ENCODE peak calls at places on chromosomes 11 and 22, in nine cellular contexts. One of them, this sample, is unnamed.

GRCh38 chr11:43788394-43788793 is 92.2 kb upstream of the ALKBH3 start:
- DNase-seq in mucosa of descending colon: peak; percentile 59
- DNase-seq in HCT116: no peak
- DNase-seq in GM10248: no peak
- DNase-seq in heart right ventricle: no peak
- DNase-seq in PC-3: no peak
- DNase-seq in A549: no peak
- DNase-seq in dorsolateral prefrontal cortex: no peak
- DNase-seq in stomach: no peak
- DNase-seq in this sample: no peak

GRCh38 chr22:27997538-27997937 is 78.5 kb upstream of the PITPNB start:
- DNase-seq in A549: no peak
- DNase-seq in dorsolateral prefrontal cortex: no peak
- DNase-seq in heart right ventricle: no peak
- DNase-seq in PC-3: no peak
- DNase-seq in HCT116: no peak
- DNase-seq in mucosa of descending colon: no peak
- DNase-seq in stomach: no peak
- DNase-seq in GM10248: no peak
- DNase-seq in this sample: no peak

GRCh38 chr11:35185696-35186095 is 46.7 kb downstream of the CD44 start:
- DNase-seq in mucosa of descending colon: no peak
- DNase-seq in dorsolateral prefrontal cortex: no peak
- DNase-seq in A549: no peak
- DNase-seq in PC-3: no peak
- DNase-seq in HCT116: no peak
- DNase-seq in heart right ventricle: no peak
- DNase-seq in GM10248: no peak
- DNase-seq in stomach: no peak
- DNase-seq in this sample: no peak

GRCh38 chr11:70711911-70712185 is 313.5 kb downstream of the CTTN start:
- DNase-seq in dorsolateral prefrontal cortex: no peak
- DNase-seq in mucosa of descending colon: no peak
- DNase-seq in PC-3: no peak
- DNase-seq in HCT116: no peak
- DNase-seq in A549: no peak
- DNase-seq in stomach: no peak
- DNase-seq in heart right ventricle: no peak
- DNase-seq in GM10248: no peak
- DNase-seq in this sample: no peak

GRCh38 chr11:9982127-9982795 is 311.8 kb downstream of the SBF2 start:
- DNase-seq in mucosa of descending colon: no peak
- DNase-seq in GM10248: no peak
- DNase-seq in heart right ventricle: no peak
- DNase-seq in HCT116: no peak
- DNase-seq in A549: no peak
- DNase-seq in stomach: no peak
- DNase-seq in dorsolateral prefrontal cortex: no peak
- DNase-seq in PC-3: peak; percentile 54
- DNase-seq in this sample: no peak

GRCh38 chr22:20552913-20553401 is 45.5 kb downstream of the MED15 start:
- DNase-seq in heart right ventricle: no peak
- DNase-seq in A549: no peak
- DNase-seq in dorsolateral prefrontal cortex: no peak
- DNase-seq in PC-3: no peak
- DNase-seq in mucosa of descending colon: peak; percentile 32
- DNase-seq in HCT116: no peak
- DNase-seq in GM10248: no peak
- DNase-seq in stomach: no peak
- DNase-seq in this sample: no peak

GRCh38 chr22:18156878-18157713 is 7.1 kb downstream of the USP18 start:
- DNase-seq in heart right ventricle: peak; percentile 42
- DNase-seq in PC-3: peak; percentile 86
- DNase-seq in mucosa of descending colon: peak; percentile 80
- DNase-seq in GM10248: peak; percentile 39
- DNase-seq in A549: peak; percentile 58
- DNase-seq in stomach: peak; percentile 56
- DNase-seq in dorsolateral prefrontal cortex: peak; percentile 76
- DNase-seq in HCT116: peak; percentile 33
- DNase-seq in this sample: peak; percentile 46

GRCh38 chr22:33722817-33723216 is 197.5 kb downstream of the LARGE1 start:
- DNase-seq in mucosa of descending colon: no peak
- DNase-seq in dorsolateral prefrontal cortex: no peak
- DNase-seq in A549: no peak
- DNase-seq in HCT116: no peak
- DNase-seq in GM10248: no peak
- DNase-seq in PC-3: no peak
- DNase-seq in heart right ventricle: no peak
- DNase-seq in stomach: no peak
- DNase-seq in this sample: no peak

GRCh38 chr22:11605468-11605981 is 3922.5 kb upstream of the OR11H1 start:
- DNase-seq in stomach: no peak
- DNase-seq in heart right ventricle: no peak
- DNase-seq in mucosa of descending colon: no peak
- DNase-seq in GM10248: no peak
- DNase-seq in PC-3: no peak
- DNase-seq in HCT116: no peak
- DNase-seq in A549: no peak
- DNase-seq in dorsolateral prefrontal cortex: no peak
- DNase-seq in this sample: no peak

GRCh38 chr11:66371627-66372415 is at the start of gene SLC29A2:
- DNase-seq in dorsolateral prefrontal cortex: peak; percentile 50
- DNase-seq in A549: peak; percentile 40
- DNase-seq in mucosa of descending colon: peak; percentile 83
- DNase-seq in stomach: peak; percentile 88
- DNase-seq in HCT116: peak; percentile 82
- DNase-seq in heart right ventricle: peak; percentile 77
- DNase-seq in PC-3: peak; percentile 96
- DNase-seq in GM10248: peak; percentile 92
- DNase-seq in this sample: no peak

GRCh38 chr22:28349114-28349513 is 330.5 kb downstream of the TTC28 start:
- DNase-seq in HCT116: no peak
- DNase-seq in PC-3: no peak
- DNase-seq in A549: no peak
- DNase-seq in heart right ventricle: no peak
- DNase-seq in mucosa of descending colon: no peak
- DNase-seq in dorsolateral prefrontal cortex: no peak
- DNase-seq in stomach: no peak
- DNase-seq in GM10248: no peak
- DNase-seq in this sample: no peak

GRCh38 chr11:103450241-103450640 is 341.0 kb downstream of the DYNC2H1 start:
- DNase-seq in mucosa of descending colon: no peak
- DNase-seq in PC-3: no peak
- DNase-seq in heart right ventricle: no peak
- DNase-seq in HCT116: no peak
- DNase-seq in A549: no peak
- DNase-seq in dorsolateral prefrontal cortex: no peak
- DNase-seq in GM10248: no peak
- DNase-seq in stomach: no peak
- DNase-seq in this sample: no peak

GRCh38 chr11:92702771-92703170 is 266.7 kb upstream of the MTNR1B start:
- DNase-seq in PC-3: peak; percentile 32
- DNase-seq in heart right ventricle: no peak
- DNase-seq in A549: no peak
- DNase-seq in GM10248: no peak
- DNase-seq in dorsolateral prefrontal cortex: no peak
- DNase-seq in HCT116: no peak
- DNase-seq in stomach: no peak
- DNase-seq in mucosa of descending colon: no peak
- DNase-seq in this sample: no peak

GRCh38 chr11:66324626-66325025 is 7.8 kb upstream of the CD248 start:
- DNase-seq in dorsolateral prefrontal cortex: no peak
- DNase-seq in HCT116: no peak
- DNase-seq in GM10248: no peak
- DNase-seq in mucosa of descending colon: no peak
- DNase-seq in stomach: no peak
- DNase-seq in heart right ventricle: no peak
- DNase-seq in A549: no peak
- DNase-seq in PC-3: no peak
- DNase-seq in this sample: no peak

GRCh38 chr11:23288001-23288783 is 427.9 kb upstream of the CCDC179 start:
- DNase-seq in PC-3: peak; percentile 81
- DNase-seq in HCT116: no peak
- DNase-seq in A549: no peak
- DNase-seq in GM10248: no peak
- DNase-seq in stomach: no peak
- DNase-seq in dorsolateral prefrontal cortex: no peak
- DNase-seq in heart right ventricle: no peak
- DNase-seq in mucosa of descending colon: no peak
- DNase-seq in this sample: no peak

GRCh38 chr11:67530282-67530592 is 7.0 kb upstream of the CABP2 start:
- DNase-seq in GM10248: no peak
- DNase-seq in A549: no peak
- DNase-seq in dorsolateral prefrontal cortex: no peak
- DNase-seq in PC-3: no peak
- DNase-seq in mucosa of descending colon: no peak
- DNase-seq in HCT116: no peak
- DNase-seq in heart right ventricle: no peak
- DNase-seq in stomach: no peak
- DNase-seq in this sample: no peak

GRCh38 chr22:26168934-26169311 is 339 bp upstream of the SEZ6L start:
- DNase-seq in HCT116: no peak
- DNase-seq in stomach: no peak
- DNase-seq in dorsolateral prefrontal cortex: peak; percentile 32
- DNase-seq in GM10248: no peak
- DNase-seq in A549: no peak
- DNase-seq in PC-3: no peak
- DNase-seq in heart right ventricle: no peak
- DNase-seq in mucosa of descending colon: no peak
- DNase-seq in this sample: no peak

GRCh38 chr22:40385041-40385782 is 14.8 kb downstream of the SGSM3 start:
- DNase-seq in HCT116: no peak
- DNase-seq in heart right ventricle: no peak
- DNase-seq in mucosa of descending colon: peak; percentile 49
- DNase-seq in stomach: no peak
- DNase-seq in dorsolateral prefrontal cortex: no peak
- DNase-seq in GM10248: peak; percentile 70
- DNase-seq in A549: no peak
- DNase-seq in PC-3: no peak
- DNase-seq in this sample: no peak

GRCh38 chr11:122984186-122985011 is 2.8 kb upstream of the BSX start:
- DNase-seq in PC-3: no peak
- DNase-seq in GM10248: no peak
- DNase-seq in heart right ventricle: no peak
- DNase-seq in HCT116: no peak
- DNase-seq in mucosa of descending colon: no peak
- DNase-seq in dorsolateral prefrontal cortex: no peak
- DNase-seq in stomach: no peak
- DNase-seq in A549: no peak
- DNase-seq in this sample: no peak

GRCh38 chr11:125063429-125064043 is 431 bp downstream of the SLC37A2 start:
- DNase-seq in stomach: peak; percentile 24
- DNase-seq in PC-3: no peak
- DNase-seq in A549: no peak
- DNase-seq in heart right ventricle: no peak
- DNase-seq in GM10248: peak; percentile 50
- DNase-seq in HCT116: no peak
- DNase-seq in mucosa of descending colon: no peak
- DNase-seq in dorsolateral prefrontal cortex: peak; percentile 21
- DNase-seq in this sample: no peak

GRCh38 chr11:81497202-81497804 is 1236.4 kb downstream of the FAM181B start:
- DNase-seq in A549: peak; percentile 3
- DNase-seq in PC-3: peak; percentile 65
- DNase-seq in dorsolateral prefrontal cortex: no peak
- DNase-seq in GM10248: peak; percentile 31
- DNase-seq in stomach: no peak
- DNase-seq in heart right ventricle: no peak
- DNase-seq in HCT116: peak; percentile 0
- DNase-seq in mucosa of descending colon: peak; percentile 56
- DNase-seq in this sample: no peak

GRCh38 chr11:75896843-75897419 is 81.9 kb downstream of the UVRAG start:
- DNase-seq in dorsolateral prefrontal cortex: no peak
- DNase-seq in stomach: no peak
- DNase-seq in HCT116: peak; percentile 12
- DNase-seq in GM10248: no peak
- DNase-seq in A549: peak; percentile 25
- DNase-seq in PC-3: peak; percentile 82
- DNase-seq in heart right ventricle: no peak
- DNase-seq in mucosa of descending colon: no peak
- DNase-seq in this sample: no peak

GRCh38 chr11:126465573-126466287 is 110.2 kb downstream of the ST3GAL4 start:
- DNase-seq in PC-3: no peak
- DNase-seq in stomach: peak; percentile 30
- DNase-seq in dorsolateral prefrontal cortex: no peak
- DNase-seq in mucosa of descending colon: peak; percentile 24
- DNase-seq in A549: no peak
- DNase-seq in HCT116: no peak
- DNase-seq in heart right ventricle: no peak
- DNase-seq in GM10248: no peak
- DNase-seq in this sample: no peak

GRCh38 chr11:32071811-32072210 is 19.1 kb upstream of the RCN1 start:
- DNase-seq in PC-3: peak; percentile 77
- DNase-seq in A549: peak; percentile 40
- DNase-seq in GM10248: no peak
- DNase-seq in stomach: no peak
- DNase-seq in dorsolateral prefrontal cortex: no peak
- DNase-seq in heart right ventricle: no peak
- DNase-seq in mucosa of descending colon: no peak
- DNase-seq in HCT116: no peak
- DNase-seq in this sample: no peak
- TF ChIP-seq CTCF in PC-3: peak; percentile 60
- TF ChIP-seq CTCF in A549: no peak
- TF ChIP-seq CTCF in GM10248: no peak
- TF ChIP-seq CTCF in stomach: peak; percentile 32
- TF ChIP-seq CTCF in dorsolateral prefrontal cortex: no peak
- TF ChIP-seq CTCF in heart right ventricle: peak; percentile 25
- TF ChIP-seq CTCF in mucosa of descending colon: no peak
- TF ChIP-seq CTCF in HCT116: peak; percentile 60
- TF ChIP-seq CTCF in this sample: no peak

GRCh38 chr11:104556606-104557301 is 341.5 kb downstream of the CASP12 start:
- DNase-seq in stomach: no peak
- DNase-seq in PC-3: no peak
- DNase-seq in mucosa of descending colon: no peak
- DNase-seq in dorsolateral prefrontal cortex: no peak
- DNase-seq in A549: no peak
- DNase-seq in GM10248: no peak
- DNase-seq in HCT116: no peak
- DNase-seq in heart right ventricle: no peak
- DNase-seq in this sample: no peak
- TF ChIP-seq CTCF in stomach: no peak
- TF ChIP-seq CTCF in PC-3: no peak
- TF ChIP-seq CTCF in mucosa of descending colon: no peak
- TF ChIP-seq CTCF in dorsolateral prefrontal cortex: no peak
- TF ChIP-seq CTCF in A549: no peak
- TF ChIP-seq CTCF in GM10248: no peak
- TF ChIP-seq CTCF in HCT116: no peak
- TF ChIP-seq CTCF in heart right ventricle: no peak
- TF ChIP-seq CTCF in this sample: no peak

GRCh38 chr11:32334822-32335221 is 100.5 kb downstream of the WT1 start:
- DNase-seq in mucosa of descending colon: peak; percentile 37
- DNase-seq in PC-3: peak; percentile 22
- DNase-seq in HCT116: peak; percentile 55
- DNase-seq in GM10248: no peak
- DNase-seq in stomach: no peak
- DNase-seq in A549: peak; percentile 46
- DNase-seq in dorsolateral prefrontal cortex: no peak
- DNase-seq in heart right ventricle: no peak
- DNase-seq in this sample: no peak
- TF ChIP-seq CTCF in mucosa of descending colon: no peak
- TF ChIP-seq CTCF in PC-3: peak; percentile 52
- TF ChIP-seq CTCF in HCT116: peak; percentile 68
- TF ChIP-seq CTCF in GM10248: no peak
- TF ChIP-seq CTCF in stomach: no peak
- TF ChIP-seq CTCF in A549: peak; percentile 38
- TF ChIP-seq CTCF in dorsolateral prefrontal cortex: no peak
- TF ChIP-seq CTCF in heart right ventricle: no peak
- TF ChIP-seq CTCF in this sample: no peak

GRCh38 chr11:20443596-20443995 is 56.1 kb downstream of the PRMT3 start:
- DNase-seq in heart right ventricle: no peak
- DNase-seq in dorsolateral prefrontal cortex: no peak
- DNase-seq in HCT116: peak; percentile 18
- DNase-seq in stomach: no peak
- DNase-seq in A549: peak; percentile 3
- DNase-seq in GM10248: no peak
- DNase-seq in mucosa of descending colon: no peak
- DNase-seq in PC-3: peak; percentile 41
- DNase-seq in this sample: no peak
- TF ChIP-seq CTCF in heart right ventricle: no peak
- TF ChIP-seq CTCF in dorsolateral prefrontal cortex: peak; percentile 13
- TF ChIP-seq CTCF in HCT116: peak; percentile 42
- TF ChIP-seq CTCF in stomach: no peak
- TF ChIP-seq CTCF in A549: peak; percentile 41
- TF ChIP-seq CTCF in GM10248: peak; percentile 30
- TF ChIP-seq CTCF in mucosa of descending colon: no peak
- TF ChIP-seq CTCF in PC-3: peak; percentile 58
- TF ChIP-seq CTCF in this sample: no peak

This sample was measured in omental fat pad.